ENCODE peak calls at places on chromosome 10, in four cellular contexts. T is mesendoderm, A is neuronal stem cell, H is pancreas. M is an unnamed sample.

GRCh38 chr10:23338886-23339285 is 5.7 kb downstream of the C10orf67 start:
- DNase-seq in A (no peak), T (no peak), H (no peak), M (no peak)

GRCh38 chr10:14508725-14509124 is 178.0 kb upstream of the FRMD4A start:
- DNase-seq in T (no peak), A (no peak), H (no peak), M (no peak)

GRCh38 chr10:112695539-112695938 is 248.5 kb downstream of the VTI1A start:
- DNase-seq in A (no peak), H (no peak), T (no peak), M (no peak)

GRCh38 chr10:31926765-31927596 is 1.6 kb downstream of the ARHGAP12 start:
- DNase-seq in A (no peak), T (no peak), H (no peak), M (no peak)

GRCh38 chr10:69733791-69734261 is 67.9 kb upstream of the COL13A1 start:
- DNase-seq in T (no peak), H (no peak), A (no peak), M (no peak)

GRCh38 chr10:9762966-9763656 is 1254.6 kb upstream of the CELF2 start:
- DNase-seq in T (no peak), A (no peak), H (no peak), M (no peak)

GRCh38 chr10:50653142-50653541 is 29.4 kb upstream of the SGMS1 start:
- DNase-seq in H (no peak), A (no peak), T (no peak), M (peak; percentile 56)

GRCh38 chr10:1084011-1084950 is 28.1 kb downstream of the WDR37 start:
- DNase-seq in T (no peak), A (no peak), H (no peak), M (no peak)

GRCh38 chr10:3782456-3783312 is 2.3 kb downstream of the KLF6 start:
- DNase-seq in H (peak; percentile 64), T (peak; percentile 71), A (no peak), M (peak; percentile 65)

GRCh38 chr10:9209105-9209798 is 1154.8 kb downstream of the GATA3 start:
- DNase-seq in T (peak; percentile 80), A (peak; percentile 70), H (peak; percentile 20), M (peak; percentile 63)

GRCh38 chr10:60082341-60083038 is 176.1 kb upstream of the CCDC6 start:
- DNase-seq in A (no peak), H (no peak), T (peak; percentile 37), M (no peak)

GRCh38 chr10:132028706-132029105 is 37.0 kb upstream of the JAKMIP3 start:
- DNase-seq in T (no peak), A (no peak), H (no peak), M (no peak)

GRCh38 chr10:86545097-86545496 is 23.5 kb upstream of the WAPL start:
- DNase-seq in A (no peak), T (no peak), H (no peak), M (no peak)

GRCh38 chr10:118980135-118980865 is 49.2 kb upstream of the NANOS1 start:
- DNase-seq in H (no peak), A (no peak), T (no peak), M (peak; percentile 22)

GRCh38 chr10:48343106-48343505 is 36.6 kb downstream of the MAPK8 start:
- DNase-seq in H (no peak), T (peak; percentile 69), A (no peak), M (no peak)

GRCh38 chr10:110508389-110508788 is 10.7 kb downstream of the DUSP5 start:
- DNase-seq in T (no peak), H (no peak), A (no peak), M (no peak)
- H3K36me3 ChIP-seq in T (peaks cover 46% of the 10 kb centered on the region), H (no peaks in the 10 kb centered on the region), A (no peaks in the 10 kb centered on the region), M (peaks cover 1% of the 10 kb centered on the region)

DNA sequence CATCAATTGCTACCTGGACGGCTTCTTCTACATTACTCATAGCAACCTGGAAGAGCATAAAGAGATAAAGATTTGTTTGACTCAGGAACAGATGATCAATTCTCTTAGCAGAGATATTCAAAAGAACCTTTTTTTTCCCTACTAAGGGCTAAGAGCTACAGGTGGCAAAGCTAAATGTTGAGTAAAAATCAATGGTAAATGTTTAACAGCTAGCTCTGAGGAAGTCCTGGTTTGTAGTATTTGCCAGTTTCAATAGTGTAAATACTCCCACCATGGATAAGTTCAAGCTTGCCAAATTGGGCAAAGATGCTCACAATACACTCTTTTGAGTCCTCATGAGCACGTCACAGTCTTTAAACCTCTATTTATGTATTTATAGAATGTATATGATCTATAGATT is 64.0 kb downstream of the AKR1E2 start:
- DNase-seq in T (no peak), H (no peak), A (no peak), M (no peak)
- H3K36me3 ChIP-seq in T (no peaks in the 10 kb centered on the region), H (no peaks in the 10 kb centered on the region), A (no peaks in the 10 kb centered on the region), M (no peaks in the 10 kb centered on the region)

DNA sequence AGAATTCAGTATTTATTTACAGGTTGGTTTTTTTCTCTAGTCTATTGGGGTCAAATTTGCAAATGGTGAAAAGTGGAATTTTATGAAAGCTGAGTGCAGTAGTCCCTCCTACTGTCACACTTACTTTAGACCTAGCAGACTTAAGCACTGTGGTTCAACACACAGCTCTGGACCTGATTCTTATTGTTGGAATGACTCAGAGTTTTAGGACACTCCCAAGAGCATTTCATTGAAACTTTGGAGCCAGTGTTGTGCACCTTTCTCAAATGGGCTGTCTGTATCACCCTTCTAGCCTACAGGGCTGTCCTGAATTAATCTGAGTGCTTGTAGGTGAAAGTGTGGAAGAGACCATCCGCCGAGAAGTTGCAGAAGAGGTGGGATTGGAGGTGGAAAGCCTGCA is 16.1 kb downstream of the NUDT13 start:
- DNase-seq in T (no peak), A (no peak), H (no peak), M (no peak)
- H3K36me3 ChIP-seq in T (peaks cover 4% of the 10 kb centered on the region), A (peaks cover 10% of the 10 kb centered on the region), H (peaks cover 7% of the 10 kb centered on the region), M (peaks cover 12% of the 10 kb centered on the region)

GRCh38 chr10:97263971-97264370 is 28.5 kb downstream of the ARHGAP19 start:
- DNase-seq in H (no peak), T (peak; percentile 90), A (no peak), M (no peak)
- H3K36me3 ChIP-seq in H (no peaks in the 10 kb centered on the region), T (no peaks in the 10 kb centered on the region), A (peaks cover 5% of the 10 kb centered on the region), M (no peaks in the 10 kb centered on the region)

DNA sequence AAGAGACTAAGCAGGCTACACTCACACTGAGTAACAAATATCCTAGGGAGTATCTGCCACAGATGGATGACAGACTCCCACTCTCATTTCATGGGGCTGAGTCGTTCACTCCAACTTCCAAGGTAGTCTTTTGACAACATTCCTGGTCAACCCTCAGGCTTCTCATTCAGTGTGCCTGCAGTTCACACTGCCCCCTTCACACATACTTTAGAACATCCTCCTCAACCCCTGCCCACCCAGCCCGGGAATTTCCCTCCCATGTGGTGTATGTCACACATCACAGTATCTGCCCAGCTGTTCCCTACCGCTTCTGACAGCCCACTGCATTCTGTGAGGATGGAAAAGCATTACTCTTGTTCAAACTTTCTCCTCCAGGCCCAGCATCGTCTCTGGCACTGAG is 110.5 kb downstream of the SFMBT2 start:
- DNase-seq in A (no peak), T (peak; percentile 89), H (no peak), M (no peak)
- H3K36me3 ChIP-seq in A (no peaks in the 10 kb centered on the region), T (no peaks in the 10 kb centered on the region), H (no peaks in the 10 kb centered on the region), M (no peaks in the 10 kb centered on the region)

DNA sequence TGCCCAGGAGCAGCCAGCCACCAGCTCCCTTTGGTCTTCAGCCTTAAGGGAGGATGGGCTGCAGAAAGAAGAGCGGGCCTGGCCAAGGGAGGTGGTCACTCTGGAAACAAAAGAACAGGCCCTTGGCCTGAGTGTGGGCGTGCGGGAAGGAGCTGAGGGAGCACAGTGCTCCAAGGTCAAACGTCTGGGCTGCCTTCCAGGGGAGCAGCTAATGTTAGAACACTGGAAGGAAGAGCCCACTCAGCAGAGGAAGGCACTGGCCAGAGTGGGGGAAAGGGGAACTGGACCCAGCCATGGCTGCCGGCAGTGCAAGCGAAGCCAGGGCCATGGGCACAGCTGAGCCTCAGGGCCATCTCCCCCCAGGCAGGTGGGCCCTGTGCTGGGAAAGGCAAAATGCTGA is 42.7 kb downstream of the FAM53B start:
- DNase-seq in H (peak; percentile 83), A (no peak), T (no peak), M (no peak)
- H3K36me3 ChIP-seq in H (no peaks in the 10 kb centered on the region), A (peaks cover 23% of the 10 kb centered on the region), T (no peaks in the 10 kb centered on the region), M (peaks cover 2% of the 10 kb centered on the region)

GRCh38 chr10:125132331-125132730 is 28.0 kb downstream of the CTBP2 start:
- DNase-seq in H (no peak), T (no peak), A (no peak), M (no peak)

GRCh38 chr10:125134916-125135770 is 25.2 kb downstream of the CTBP2 start:
- DNase-seq in H (peak; percentile 75), T (no peak), A (no peak), M (no peak)

GRCh38 chr10:125135771-125136035 is 24.7 kb downstream of the CTBP2 start:
- DNase-seq in H (no peak), T (no peak), A (no peak), M (no peak)

GRCh38 chr10:125134483-125134848 is 25.9 kb downstream of the CTBP2 start:
- DNase-seq in T (no peak), A (no peak), H (peak; percentile 84), M (no peak)

DNA sequence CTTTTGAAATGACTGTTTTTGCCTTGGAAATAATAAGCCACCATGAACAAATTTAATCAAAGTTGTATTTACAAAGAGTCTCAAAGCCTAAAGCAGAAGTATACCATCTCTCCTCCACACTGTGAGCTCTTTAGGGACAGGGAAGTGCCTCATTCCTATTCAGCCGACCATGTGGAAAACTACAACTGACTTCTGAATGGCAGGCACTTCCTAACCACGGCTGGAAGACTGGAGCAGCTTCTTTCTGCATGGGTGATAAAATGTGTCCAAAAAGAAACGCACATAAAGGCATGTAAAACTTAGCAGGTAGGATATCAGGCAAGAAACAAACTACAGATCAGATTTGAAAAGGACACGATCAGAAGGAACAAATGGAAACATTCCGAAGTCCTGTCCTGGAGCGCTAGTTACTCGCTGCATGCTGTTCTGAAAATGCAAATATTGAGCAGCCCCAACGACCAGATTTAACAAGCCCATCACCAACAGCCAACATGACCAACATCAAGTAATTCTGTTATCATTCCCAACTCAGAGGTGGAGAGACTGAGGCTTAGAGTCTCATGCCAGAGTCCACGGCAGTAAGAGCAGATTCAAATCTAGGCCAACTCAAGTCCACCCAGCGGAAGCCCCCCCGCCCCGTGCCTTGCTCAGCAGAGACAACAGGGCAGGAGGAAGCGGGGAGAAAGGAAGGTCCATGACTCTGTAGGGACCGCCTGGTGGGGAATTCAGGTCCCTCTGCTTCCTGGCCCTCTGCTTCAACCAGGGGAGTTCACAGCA is 26.5 kb downstream of the CTBP2 start:
- DNase-seq in H (no peak), T (no peak), A (no peak), M (no peak)
- H3K36me3 ChIP-seq in H (no peaks in the 10 kb centered on the region), T (peaks cover 2% of the 10 kb centered on the region), A (peaks cover 13% of the 10 kb centered on the region), M (peaks cover 4% of the 10 kb centered on the region)

DNA sequence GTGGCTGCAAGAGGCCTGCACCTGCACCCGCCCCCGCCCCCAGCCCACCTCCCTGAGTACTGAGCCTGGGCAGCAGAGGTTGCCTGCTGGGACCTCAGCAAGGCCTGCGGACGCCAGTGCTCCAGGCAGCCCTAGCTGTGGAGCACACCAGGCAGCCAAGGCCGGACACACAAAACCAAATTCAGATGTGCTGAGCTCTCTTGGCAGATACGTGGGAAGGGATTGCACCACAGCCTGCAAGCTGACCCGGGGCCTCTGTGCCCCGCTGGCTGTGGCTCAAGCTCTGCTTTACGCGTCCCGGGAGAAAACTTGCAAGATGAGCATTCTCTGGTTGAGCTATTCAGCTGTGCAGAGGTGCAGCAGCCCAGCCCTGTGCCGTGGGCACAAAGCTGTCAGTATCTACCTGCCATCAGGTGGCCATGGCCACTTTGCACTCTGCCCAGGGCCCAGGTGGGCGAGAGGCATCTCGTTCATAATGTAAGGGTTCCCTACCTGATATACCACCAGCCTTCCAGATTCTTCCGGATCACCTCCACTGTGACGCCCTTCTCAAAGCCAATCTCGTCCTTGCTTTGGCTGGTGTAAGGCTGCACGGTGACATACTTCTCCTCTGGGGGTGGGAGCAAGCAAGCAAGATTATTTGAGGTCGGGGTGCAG is 123.3 kb downstream of the NEURL1 start:
- DNase-seq in H (no peak), T (no peak), A (no peak), M (no peak)
- H3K36me3 ChIP-seq in H (no peaks in the 10 kb centered on the region), T (peaks cover 7% of the 10 kb centered on the region), A (peaks cover 5% of the 10 kb centered on the region), M (no peaks in the 10 kb centered on the region)